ENCODE peak calls at places on chromosomes 1 and 21, in nine cellular contexts. One of them, this sample, is unnamed.

GRCh38 chr1:157626099-157626498 is 28.2 kb upstream of the FCRL4 start:
- DNase-seq in iris pigment epithelial cell: no peak
- DNase-seq in retina: no peak
- DNase-seq in HCT116: peak
- DNase-seq in D341Med: no peak
- DNase-seq in endothelial cell: peak
- DNase-seq in cardiac muscle cell: no peak
- DNase-seq in adrenal gland: no peak
- DNase-seq in T1000: no peak
- DNase-seq in this sample: peak

GRCh38 chr1:152220166-152221163 is 3.5 kb downstream of the HRNR start:
- DNase-seq in iris pigment epithelial cell: no peak
- DNase-seq in retina: no peak
- DNase-seq in HCT116: no peak
- DNase-seq in D341Med: no peak
- DNase-seq in endothelial cell: no peak
- DNase-seq in cardiac muscle cell: no peak
- DNase-seq in adrenal gland: no peak
- DNase-seq in T1000: no peak
- DNase-seq in this sample: no peak

GRCh38 chr1:234708700-234709395 is 98.9 kb upstream of the IRF2BP2 start:
- DNase-seq in iris pigment epithelial cell: no peak
- DNase-seq in retina: no peak
- DNase-seq in HCT116: no peak
- DNase-seq in D341Med: no peak
- DNase-seq in endothelial cell: no peak
- DNase-seq in cardiac muscle cell: no peak
- DNase-seq in adrenal gland: no peak
- DNase-seq in T1000: no peak
- DNase-seq in this sample: no peak

GRCh38 chr1:31801450-31801849 is 14.4 kb downstream of the SPOCD1 start:
- DNase-seq in iris pigment epithelial cell: no peak
- DNase-seq in retina: no peak
- DNase-seq in HCT116: no peak
- DNase-seq in D341Med: no peak
- DNase-seq in endothelial cell: no peak
- DNase-seq in cardiac muscle cell: no peak
- DNase-seq in adrenal gland: no peak
- DNase-seq in T1000: no peak
- DNase-seq in this sample: no peak

GRCh38 chr1:119959268-119959667 is 63.0 kb upstream of the ADAM30 start:
- DNase-seq in iris pigment epithelial cell: no peak
- DNase-seq in retina: no peak
- DNase-seq in HCT116: no peak
- DNase-seq in D341Med: no peak
- DNase-seq in endothelial cell: no peak
- DNase-seq in cardiac muscle cell: no peak
- DNase-seq in adrenal gland: no peak
- DNase-seq in T1000: no peak
- DNase-seq in this sample: no peak

GRCh38 chr1:154595621-154596020 is 12.4 kb downstream of the ADAR start:
- DNase-seq in iris pigment epithelial cell: peak
- DNase-seq in retina: no peak
- DNase-seq in HCT116: no peak
- DNase-seq in D341Med: no peak
- DNase-seq in endothelial cell: no peak
- DNase-seq in cardiac muscle cell: no peak
- DNase-seq in adrenal gland: no peak
- DNase-seq in T1000: no peak
- DNase-seq in this sample: no peak

GRCh38 chr1:58576727-58577675 is at the start of gene TACSTD2:
- DNase-seq in iris pigment epithelial cell: no peak
- DNase-seq in retina: peak
- DNase-seq in HCT116: no peak
- DNase-seq in D341Med: peak
- DNase-seq in endothelial cell: peak
- DNase-seq in cardiac muscle cell: peak
- DNase-seq in adrenal gland: peak
- DNase-seq in T1000: no peak
- DNase-seq in this sample: peak

GRCh38 chr1:46302091-46303037 is 1.1 kb downstream of the LRRC41 start:
- DNase-seq in iris pigment epithelial cell: peak
- DNase-seq in retina: peak
- DNase-seq in HCT116: no peak
- DNase-seq in D341Med: peak
- DNase-seq in endothelial cell: peak
- DNase-seq in cardiac muscle cell: peak
- DNase-seq in adrenal gland: peak
- DNase-seq in T1000: no peak
- DNase-seq in this sample: peak

GRCh38 chr1:110338200-110339039 is 757 bp upstream of the RBM15 start:
- DNase-seq in iris pigment epithelial cell: no peak
- DNase-seq in retina: peak
- DNase-seq in HCT116: peak
- DNase-seq in D341Med: peak
- DNase-seq in endothelial cell: peak
- DNase-seq in cardiac muscle cell: peak
- DNase-seq in adrenal gland: peak
- DNase-seq in T1000: peak
- DNase-seq in this sample: peak

GRCh38 chr21:42737969-42738590 is 84.7 kb downstream of the PDE9A start:
- DNase-seq in iris pigment epithelial cell: peak
- DNase-seq in retina: no peak
- DNase-seq in HCT116: no peak
- DNase-seq in D341Med: no peak
- DNase-seq in endothelial cell: no peak
- DNase-seq in cardiac muscle cell: peak
- DNase-seq in adrenal gland: no peak
- DNase-seq in T1000: no peak
- DNase-seq in this sample: peak

GRCh38 chr1:247115545-247115944 is 11.4 kb upstream of the ZNF669 start:
- DNase-seq in iris pigment epithelial cell: no peak
- DNase-seq in retina: no peak
- DNase-seq in HCT116: no peak
- DNase-seq in D341Med: no peak
- DNase-seq in endothelial cell: no peak
- DNase-seq in cardiac muscle cell: no peak
- DNase-seq in adrenal gland: no peak
- DNase-seq in T1000: no peak
- DNase-seq in this sample: no peak

GRCh38 chr1:35931424-35932157 is 686 bp downstream of the AGO3 start:
- DNase-seq in iris pigment epithelial cell: peak
- DNase-seq in retina: no peak
- DNase-seq in HCT116: no peak
- DNase-seq in D341Med: peak
- DNase-seq in endothelial cell: no peak
- DNase-seq in cardiac muscle cell: no peak
- DNase-seq in adrenal gland: peak
- DNase-seq in T1000: no peak
- DNase-seq in this sample: peak

GRCh38 chr1:94819945-94820746 is at the start of gene SLC44A3:
- DNase-seq in iris pigment epithelial cell: peak
- DNase-seq in retina: peak
- DNase-seq in HCT116: no peak
- DNase-seq in D341Med: no peak
- DNase-seq in endothelial cell: peak
- DNase-seq in cardiac muscle cell: peak
- DNase-seq in adrenal gland: peak
- DNase-seq in T1000: no peak
- DNase-seq in this sample: peak

This sample was measured in body of pancreas.